ENCODE peak calls at places on chromosomes 12 and 14, in five cellular contexts. C is GM23248, S is MM.1S, Q is SK-N-SH, O is neural progenitor cell. M is an unnamed sample. For H3F3A, H3K36me3 and H3K27me3, the result is how much of the 10 kb centered on the place peaks cover.

GRCh38 chr12:85923767-85924331 is 49.8 kb downstream of the NTS start:
- DNase-seq in C (peak), S (no peak), Q (peak), O (peak), M (peak)

GRCh38 chr12:92933606-92934005 is 4.5 kb upstream of the EEA1 start:
- DNase-seq in C (no peak), S (no peak), Q (no peak), O (no peak), M (peak)

GRCh38 chr14:61179061-61179675 is 102.0 kb downstream of the TMEM30B start:
- DNase-seq in C (peak), S (no peak), Q (no peak), O (no peak), M (no peak)

GRCh38 chr12:68034567-68034966 is 45.3 kb downstream of the IFNG-AS1 start:
- DNase-seq in C (no peak), S (no peak), Q (no peak), O (no peak), M (no peak)

GRCh38 chr14:80572666-80573065 is 361.4 kb upstream of the DIO2 start:
- DNase-seq in C (no peak), S (no peak), Q (no peak), O (no peak), M (peak)

GRCh38 chr14:22939684-22940083 is 10.5 kb upstream of the PRMT5 start:
- DNase-seq in C (peak), S (no peak), Q (no peak), O (no peak), M (no peak)

GRCh38 chr14:96267336-96267735 is 11.3 kb downstream of the BDKRB1 start:
- DNase-seq in C (peak), S (no peak), Q (peak), O (no peak), M (no peak)

GRCh38 chr12:49798934-49799333 is 29.3 kb downstream of the NCKAP5L start:
- DNase-seq in C (no peak), S (no peak), Q (no peak), O (no peak), M (no peak)

GRCh38 chr12:117489671-117490070 is 128.2 kb upstream of the NOS1 start:
- DNase-seq in C (peak), S (no peak), Q (no peak), O (no peak), M (no peak)

GRCh38 chr12:20050166-20050565 is 318.2 kb upstream of the PDE3A start:
- DNase-seq in C (peak), S (no peak), Q (no peak), O (no peak), M (no peak)

GRCh38 chr14:71607056-71607455 is 325.2 kb upstream of the RGS6 start:
- DNase-seq in C (no peak), S (no peak), Q (no peak), O (no peak), M (no peak)

GRCh38 chr14:73763396-73763795 is 49.2 kb upstream of the PNMA1 start:
- DNase-seq in C (no peak), S (no peak), Q (no peak), O (no peak), M (no peak)

GRCh38 chr14:105601360-105602242 is 75.2 kb downstream of the TMEM121 start:
- DNase-seq in C (no peak), S (no peak), Q (no peak), O (no peak), M (no peak)

GRCh38 chr12:124273630-124274029 is 21.3 kb upstream of the RFLNA start:
- DNase-seq in C (peak), S (no peak), Q (peak), O (no peak), M (peak)

GRCh38 chr12:120071493-120072020 is 45.0 kb downstream of the RAB35 start:
- DNase-seq in C (no peak), S (no peak), Q (no peak), O (no peak), M (no peak)

GRCh38 chr14:92105845-92106094 is 612 bp downstream of the ATXN3 start:
- DNase-seq in C (peak), S (no peak), Q (no peak), O (no peak), M (no peak)

GRCh38 chr12:68405292-68405900 is 73.2 kb upstream of the MDM1 start:
- DNase-seq in C (peak), S (no peak), Q (no peak), O (no peak), M (no peak)

GRCh38 chr12:66297080-66297479 is 5.2 kb upstream of the HELB start:
- DNase-seq in C (no peak), S (no peak), Q (no peak), O (no peak), M (no peak)

GRCh38 chr14:93245764-93246420 is 38.8 kb downstream of the UBR7 start:
- DNase-seq in C (peak), S (no peak), Q (no peak), O (no peak), M (no peak)

GRCh38 chr14:93234798-93235197 is 27.7 kb downstream of the UBR7 start:
- DNase-seq in C (peak), S (no peak), Q (no peak), O (peak), M (no peak)

GRCh38 chr14:93240678-93241000 is 33.6 kb downstream of the UBR7 start:
- DNase-seq in C (no peak), S (no peak), Q (no peak), O (no peak), M (no peak)

DNA sequence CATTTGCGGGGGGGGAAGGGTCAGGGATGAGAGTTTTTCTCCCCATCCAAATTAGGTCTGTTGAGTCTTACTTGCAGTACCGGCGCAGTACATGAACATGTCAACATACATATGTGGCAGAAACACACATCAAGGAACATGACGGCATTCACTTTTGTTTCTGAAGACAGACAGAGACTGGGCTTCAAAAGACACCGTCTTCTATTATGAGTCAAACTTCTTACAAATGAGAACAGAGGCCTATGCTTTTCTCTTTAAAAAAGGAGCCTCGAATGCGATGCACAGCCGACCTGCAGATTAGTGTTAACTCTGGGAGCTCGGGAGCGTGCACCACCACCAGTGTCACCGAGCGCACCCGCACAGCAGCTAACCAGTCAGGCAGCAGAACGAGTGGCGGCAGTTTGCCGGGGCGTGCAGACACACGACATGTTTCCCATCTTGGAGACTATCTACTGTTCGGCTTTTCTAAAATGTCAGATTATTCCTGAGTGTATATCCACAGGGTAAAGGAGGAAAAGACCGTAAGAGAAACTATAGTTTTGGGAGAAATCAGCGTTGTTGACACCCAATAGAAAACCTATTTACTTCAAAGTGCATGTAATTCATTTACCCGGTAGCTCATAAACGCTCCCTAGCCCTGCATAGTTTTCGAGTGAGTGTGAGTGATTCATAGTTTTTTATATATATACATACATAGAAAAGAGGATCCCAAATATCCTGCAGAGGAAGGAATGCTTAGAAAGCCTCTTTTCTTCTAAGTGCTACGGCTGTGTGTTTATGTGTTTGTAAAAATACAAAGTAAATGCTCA is 33.0 kb downstream of the UBR7 start:
- DNase-seq in C (peak), S (no peak), Q (no peak), O (no peak), M (no peak)
- H3F3A ChIP-seq in C (under half), S (under half), Q (under half), O (under half), M (under half)

DNA sequence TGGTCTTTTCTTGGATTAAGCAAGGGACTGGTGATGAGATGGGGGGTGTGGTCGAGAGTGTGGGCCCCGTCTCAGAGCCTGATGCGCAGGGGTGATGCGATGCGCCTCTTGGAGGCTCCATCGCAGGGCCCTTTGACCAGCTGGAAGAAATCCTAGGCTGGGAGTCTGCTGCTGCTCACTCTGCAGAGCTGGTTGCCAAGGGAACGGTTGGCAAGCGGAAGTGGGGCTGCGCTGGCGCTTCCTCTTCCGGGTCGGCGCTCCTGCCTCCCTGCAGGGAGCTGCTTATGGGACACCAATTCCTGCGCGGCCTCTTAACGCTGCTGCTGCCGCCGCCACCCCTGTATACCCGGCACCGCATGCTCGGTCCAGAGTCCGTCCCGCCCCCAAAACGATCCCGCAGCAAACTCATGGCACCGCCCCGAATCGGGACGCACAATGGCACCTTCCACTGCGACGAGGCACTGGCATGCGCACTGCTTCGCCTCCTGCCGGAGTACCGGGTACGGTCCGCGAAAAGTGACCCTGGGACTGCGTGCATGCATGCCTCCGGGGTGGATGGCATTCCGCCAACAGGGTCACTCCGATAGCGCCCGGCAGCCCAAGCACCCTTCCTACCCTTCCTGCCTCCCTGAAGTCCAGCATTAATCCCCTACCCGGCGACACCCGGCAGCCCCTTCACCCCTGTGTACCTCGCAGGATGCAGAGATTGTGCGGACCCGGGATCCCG is at the start of gene MYG1:
- DNase-seq in C (peak), S (peak), Q (peak), O (peak), M (peak)
- H3K36me3 ChIP-seq in C (under half), S (under half), Q (under half), O (under half), M (under half)

GRCh38 chr12:34371050-34371449 is 348.8 kb downstream of the ALG10 start:
- DNase-seq in C (no peak), S (no peak), Q (no peak), O (no peak), M (no peak)

GRCh38 chr12:34372003-34372402 is 349.7 kb downstream of the ALG10 start:
- DNase-seq in C (no peak), S (no peak), Q (no peak), O (no peak), M (no peak)

GRCh38 chr12:34373926-34374325 is 351.6 kb downstream of the ALG10 start:
- DNase-seq in C (no peak), S (no peak), Q (no peak), O (no peak), M (no peak)

GRCh38 chr12:34363050-34363673 is 340.9 kb downstream of the ALG10 start:
- DNase-seq in C (no peak), S (no peak), Q (peak), O (no peak), M (no peak)

DNA sequence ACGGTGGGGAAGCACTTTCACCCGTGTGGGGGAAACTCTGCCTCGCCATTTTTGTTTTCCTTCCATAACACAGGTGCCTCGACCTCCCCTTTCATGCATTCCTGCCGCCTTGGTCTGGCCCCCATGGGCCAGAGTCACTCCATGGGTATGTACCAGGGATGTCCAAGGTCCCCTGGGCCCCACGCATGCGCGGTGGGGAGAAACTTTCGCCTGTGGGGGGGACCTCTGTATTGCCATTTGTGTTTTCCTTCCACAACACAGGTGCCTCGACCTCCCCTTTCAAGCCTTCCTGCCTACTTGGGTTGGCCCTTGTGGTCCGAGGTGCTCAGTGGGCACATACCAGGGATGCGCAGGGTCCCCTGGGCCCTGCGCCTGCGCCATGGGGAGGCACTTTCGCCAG is 345.8 kb downstream of the ALG10 start:
- DNase-seq in C (no peak), S (no peak), Q (no peak), O (no peak), M (no peak)
- H3K27me3 ChIP-seq in C (under half), S (under half), Q (half or more), O (under half), M (under half)

GRCh38 chr12:56688129-56688845 is at the start of gene PTGES3:
- DNase-seq in C (peak), S (peak), Q (peak), O (peak), M (peak)

GRCh38 chr12:56687225-56688128 is 607 bp downstream of the PTGES3 start:
- DNase-seq in C (peak), S (peak), Q (no peak), O (peak), M (no peak)

GRCh38 chr12:56688846-56689113 is 696 bp upstream of the PTGES3 start:
- DNase-seq in C (no peak), S (no peak), Q (no peak), O (no peak), M (no peak)

GRCh38 chr12:56682323-56682722 is 5.8 kb downstream of the PTGES3 start:
- DNase-seq in C (no peak), S (no peak), Q (no peak), O (no peak), M (no peak)

GRCh38 chr12:56684745-56685369 is 3.2 kb downstream of the PTGES3 start:
- DNase-seq in C (peak), S (peak), Q (no peak), O (no peak), M (no peak)
- H3F3A ChIP-seq in C (under half), S (half or more), Q (under half), O (under half), M (under half)

GRCh38 chr14:101891471-101891870 is 72.9 kb upstream of the DYNC1H1 start:
- DNase-seq in C (no peak), S (no peak), Q (no peak), O (no peak), M (no peak)
- H3K36me3 ChIP-seq in C (under half), S (under half), Q (half or more), O (under half), M (under half)

GRCh38 chr12:132505105-132505851 is 15.3 kb downstream of the FBRSL1 start:
- DNase-seq in C (no peak), S (no peak), Q (no peak), O (no peak), M (no peak)

GRCh38 chr12:132505852-132506219 is 15.9 kb downstream of the FBRSL1 start:
- DNase-seq in C (no peak), S (no peak), Q (no peak), O (no peak), M (no peak)

GRCh38 chr12:132507656-132508055 is 17.7 kb downstream of the FBRSL1 start:
- DNase-seq in C (no peak), S (no peak), Q (no peak), O (no peak), M (no peak)

GRCh38 chr12:132506730-132507538 is 17.0 kb downstream of the FBRSL1 start:
- DNase-seq in C (peak), S (no peak), Q (peak), O (no peak), M (no peak)

GRCh38 chr12:132506328-132506727 is 16.4 kb downstream of the FBRSL1 start:
- DNase-seq in C (no peak), S (no peak), Q (no peak), O (no peak), M (no peak)
- H3K27me3 ChIP-seq in C (under half), S (under half), Q (under half), O (under half), M (under half)

DNA sequence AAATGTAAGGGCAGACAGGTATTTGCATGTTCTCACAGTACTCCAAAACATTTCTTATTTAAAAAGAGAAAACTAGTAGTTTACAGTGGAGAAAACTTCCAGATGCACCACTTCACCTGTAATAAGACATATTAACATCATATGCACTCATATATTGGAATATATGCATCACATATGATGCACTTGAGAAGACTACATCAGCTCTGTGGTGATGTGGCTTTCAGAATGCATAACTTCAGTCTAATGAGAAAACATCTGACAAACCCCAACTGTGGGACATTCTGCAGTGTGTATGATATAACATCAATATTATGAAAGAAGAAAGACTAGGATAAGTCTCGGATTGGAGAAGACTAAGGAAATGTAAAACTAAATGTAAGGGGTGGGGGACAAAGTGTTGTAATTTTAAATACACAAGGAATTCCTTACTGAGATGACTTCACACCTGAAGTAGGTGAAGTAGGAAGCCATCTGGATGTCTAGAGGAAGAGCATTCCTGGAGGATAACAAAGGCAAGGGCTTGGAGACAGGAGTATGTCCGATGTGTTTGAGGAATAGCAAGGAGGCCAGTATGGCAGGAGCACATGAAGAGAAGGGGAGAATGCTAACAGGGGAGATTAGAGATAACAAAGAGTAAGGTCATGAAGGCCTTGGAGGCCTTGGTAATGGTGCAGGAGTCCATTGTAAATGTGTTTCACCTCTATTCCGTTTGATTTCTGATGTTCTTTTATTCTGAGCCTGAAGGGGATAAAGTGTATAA is 49.0 kb downstream of the CNOT2 start:
- DNase-seq in C (no peak), S (no peak), Q (no peak), O (no peak), M (peak)
- H3F3A ChIP-seq in C (under half), S (under half), Q (under half), O (under half), M (under half)